ENCODE peak calls at places on chromosome 6, in ten cellular contexts. T is SK-N-SH; P is upper lobe of right lung; E is CD4-positive, alpha-beta T cell; G is mammary epithelial cell; F is body of pancreas; D is GM23338; A is HCT116; C is mesendoderm; L is A549. O is an unnamed sample.

GRCh38 chr6:110039996-110040383 is 61.9 kb downstream of the GPR6 start:
- DNase-seq in F (peak; percentile 19), C (peak; percentile 59), L (peak; percentile 12), E (peak; percentile 13), G (peak; percentile 15), T (no peak), A (peak; percentile 32), D (peak; percentile 66), P (peak; percentile 66), O (peak; percentile 44)

GRCh38 chr6:18997375-18997826 is 610.3 kb downstream of the RNF144B start:
- DNase-seq in D (peak; percentile 72), F (peak; percentile 14), E (no peak), G (peak; percentile 40), P (no peak), C (peak; percentile 81), A (peak; percentile 52), T (peak; percentile 31), L (peak; percentile 51), O (no peak)

GRCh38 chr6:28589234-28589951 is 63.7 kb downstream of the GPX5 start:
- DNase-seq in F (peak; percentile 42), G (peak; percentile 97), P (no peak), T (peak; percentile 28), L (peak; percentile 97), A (peak; percentile 96), C (peak; percentile 100), E (no peak), D (peak; percentile 97), O (peak; percentile 77)

GRCh38 chr6:18667612-18668011 is 280.5 kb downstream of the RNF144B start:
- DNase-seq in A (no peak), C (no peak), E (no peak), D (no peak), G (no peak), L (no peak), F (no peak), P (no peak), T (no peak), O (no peak)

GRCh38 chr6:106530502-106530901 is 98.8 kb downstream of the RTN4IP1 start:
- DNase-seq in F (no peak), C (no peak), A (no peak), L (no peak), P (no peak), T (no peak), G (no peak), E (no peak), D (no peak), O (no peak)

GRCh38 chr6:106757722-106758467 is 128.5 kb downstream of the QRSL1 start:
- DNase-seq in T (no peak), C (no peak), P (no peak), G (no peak), F (peak; percentile 31), E (no peak), A (no peak), L (no peak), D (no peak), O (no peak)

GRCh38 chr6:144150673-144151009 is 324 bp downstream of the STX11 start:
- DNase-seq in C (peak; percentile 63), D (peak; percentile 83), L (peak; percentile 45), G (peak; percentile 14), E (peak; percentile 30), F (no peak), P (peak; percentile 77), A (peak; percentile 41), T (no peak), O (no peak)

GRCh38 chr6:30689022-30689865 is 1.5 kb downstream of the NRM start:
- DNase-seq in T (no peak), P (no peak), E (no peak), C (no peak), F (no peak), D (no peak), A (no peak), G (no peak), L (no peak), O (no peak)

GRCh38 chr6:30963641-30964040 is 19.9 kb upstream of the MUC21 start:
- DNase-seq in L (no peak), E (no peak), D (no peak), A (no peak), C (no peak), T (no peak), F (no peak), G (no peak), P (no peak), O (peak; percentile 40)

GRCh38 chr6:33717857-33718552 is 6.5 kb upstream of the UQCC2 start:
- DNase-seq in D (no peak), T (no peak), C (no peak), P (no peak), F (peak; percentile 25), E (no peak), G (no peak), L (no peak), A (no peak), O (no peak)

GRCh38 chr6:33716379-33716778 is 4.9 kb upstream of the UQCC2 start:
- DNase-seq in A (peak; percentile 60), L (no peak), G (no peak), F (peak; percentile 72), T (no peak), P (peak; percentile 61), C (peak; percentile 69), D (no peak), E (no peak), O (no peak)

GRCh38 chr6:33718713-33719112 is 7.2 kb upstream of the UQCC2 start:
- DNase-seq in T (no peak), F (no peak), L (no peak), G (peak; percentile 71), D (no peak), A (no peak), E (no peak), C (no peak), P (peak; percentile 20), O (no peak)

GRCh38 chr6:33719326-33719987 is 8.0 kb upstream of the UQCC2 start:
- DNase-seq in A (no peak), T (no peak), P (peak; percentile 64), D (no peak), F (no peak), E (no peak), C (no peak), G (no peak), L (no peak), O (no peak)

DNA sequence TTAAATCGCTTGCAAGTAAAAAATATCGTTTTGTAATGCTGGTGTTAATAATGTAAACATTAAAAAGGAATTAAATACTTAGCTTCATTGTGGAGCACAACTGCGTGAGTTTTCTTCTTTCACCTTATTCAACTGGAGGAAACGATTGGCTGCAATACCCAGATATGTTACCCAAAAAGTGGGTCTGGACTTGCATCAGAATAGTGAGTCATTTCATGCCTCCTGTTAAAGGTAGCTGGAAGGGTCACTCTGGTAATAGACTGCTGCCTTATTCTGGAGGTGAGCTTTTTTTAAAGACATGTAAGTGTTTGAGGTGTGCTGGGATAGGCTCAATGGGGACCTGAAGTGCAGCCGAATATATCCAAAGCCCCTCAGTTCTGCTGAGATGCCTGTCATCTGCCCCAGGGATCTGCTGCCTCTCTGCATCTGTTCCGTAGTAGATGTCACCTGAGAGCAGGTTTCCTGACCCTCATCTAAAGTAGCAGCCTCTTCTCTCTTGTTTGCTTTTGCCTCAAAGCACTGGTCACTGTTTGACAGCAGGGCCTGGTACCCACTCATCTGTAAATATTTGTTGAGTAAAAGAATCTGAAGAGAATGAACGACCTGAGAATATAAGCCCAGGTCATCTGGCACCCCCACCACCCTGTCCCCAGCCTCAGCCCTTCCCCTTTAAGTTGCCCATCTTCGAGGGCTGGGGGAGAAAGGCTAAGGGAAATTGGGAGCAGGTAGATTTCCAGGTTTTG is 5.6 kb upstream of the UQCC2 start:
- DNase-seq in L (no peak), G (peak; percentile 54), F (no peak), E (no peak), P (peak; percentile 22), D (no peak), T (no peak), C (peak; percentile 65), A (peak; percentile 12), O (no peak)
- H3K27ac ChIP-seq in L (no peak overlapping the region), G (no peak overlapping the region), F (peak overlapping the region; percentile 70), E (no peak overlapping the region), P (no peak overlapping the region), D (no peak overlapping the region), T (no peak overlapping the region), C (no peak overlapping the region), A (no peak overlapping the region), O (no peak overlapping the region)

GRCh38 chr6:66232890-66233289 is 525.9 kb upstream of the EYS start:
- DNase-seq in T (no peak), P (no peak), D (no peak), A (no peak), E (no peak), L (no peak), C (peak; percentile 33), G (no peak), F (no peak), O (no peak)
- H3K27ac ChIP-seq in T (no peak overlapping the region), P (no peak overlapping the region), D (no peak overlapping the region), A (no peak overlapping the region), E (no peak overlapping the region), L (no peak overlapping the region), C (no peak overlapping the region), G (no peak overlapping the region), F (no peak overlapping the region), O (no peak overlapping the region)

GRCh38 chr6:118893095-118893881 is 664 bp upstream of the ASF1A start:
- DNase-seq in E (peak; percentile 39), L (peak; percentile 16), D (peak; percentile 74), A (no peak), P (no peak), C (peak; percentile 86), F (peak; percentile 41), G (peak; percentile 62), T (no peak), O (no peak)
- H3K27ac ChIP-seq in E (peak overlapping the region; percentile 92), L (peak overlapping the region; percentile 63), D (peak overlapping the region; percentile 95), A (no peak overlapping the region), P (peak overlapping the region; percentile 95), C (peak overlapping the region; percentile 81), F (peak overlapping the region; percentile 97), G (peak overlapping the region; percentile 88), T (peak overlapping the region; percentile 67), O (peak overlapping the region; percentile 92)

DNA sequence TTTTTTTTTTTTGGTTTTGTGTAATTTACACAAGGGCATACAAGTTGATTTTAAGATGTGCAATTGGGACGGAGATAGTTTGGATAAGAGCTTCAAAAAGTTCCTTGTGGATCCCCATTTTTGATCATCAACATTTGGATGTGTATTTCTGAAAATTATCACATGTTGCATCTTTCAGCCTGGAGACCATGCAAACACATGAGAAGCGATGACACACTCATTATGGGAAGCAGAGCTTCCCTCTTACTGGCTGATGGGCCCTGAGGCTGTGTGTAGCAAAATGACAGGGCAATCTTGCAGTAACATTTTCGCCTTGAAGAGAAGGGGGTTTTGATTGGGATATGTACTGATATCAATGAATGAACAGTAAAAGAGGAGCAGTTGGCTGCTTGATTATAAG is 22.0 kb upstream of the RIPK1 start:
- DNase-seq in L (no peak), G (no peak), F (no peak), A (no peak), C (no peak), D (no peak), T (no peak), P (no peak), E (no peak), O (no peak)
- H3K27ac ChIP-seq in L (no peak overlapping the region), G (no peak overlapping the region), F (no peak overlapping the region), A (no peak overlapping the region), C (no peak overlapping the region), D (no peak overlapping the region), T (no peak overlapping the region), P (no peak overlapping the region), E (no peak overlapping the region), O (no peak overlapping the region)